ENCODE peak calls at places on chromosome 4, in six cellular contexts. One of them, this sample, is unnamed.

GRCh38 chr4:76250962-76251361 is 559 bp upstream of the FAM47E start:
- DNase-seq in ovary: no peak
- DNase-seq in NB4: no peak
- DNase-seq in psoas muscle: no peak
- DNase-seq in epithelial cell of esophagus: no peak
- DNase-seq in AG10803: no peak
- DNase-seq in this sample: no peak

GRCh38 chr4:101711590-101712255 is 78.8 kb upstream of the BANK1 start:
- DNase-seq in ovary: no peak
- DNase-seq in psoas muscle: no peak
- DNase-seq in NB4: no peak
- DNase-seq in AG10803: no peak
- DNase-seq in epithelial cell of esophagus: no peak
- DNase-seq in this sample: no peak

GRCh38 chr4:49000806-49001205 is 14.7 kb downstream of the CWH43 start:
- DNase-seq in psoas muscle: no peak
- DNase-seq in AG10803: no peak
- DNase-seq in NB4: no peak
- DNase-seq in ovary: no peak
- DNase-seq in epithelial cell of esophagus: peak; percentile 82
- DNase-seq in this sample: no peak

GRCh38 chr4:161466321-161466720 is 697.5 kb downstream of the FSTL5 start:
- DNase-seq in epithelial cell of esophagus: no peak
- DNase-seq in ovary: no peak
- DNase-seq in psoas muscle: no peak
- DNase-seq in AG10803: no peak
- DNase-seq in NB4: no peak
- DNase-seq in this sample: no peak

GRCh38 chr4:44869222-44869882 is 143.0 kb upstream of the GNPDA2 start:
- DNase-seq in psoas muscle: no peak
- DNase-seq in epithelial cell of esophagus: peak; percentile 3
- DNase-seq in ovary: no peak
- DNase-seq in AG10803: no peak
- DNase-seq in NB4: peak; percentile 12
- DNase-seq in this sample: no peak

GRCh38 chr4:12144051-12144450 is 715.4 kb upstream of the HS3ST1 start:
- DNase-seq in AG10803: no peak
- DNase-seq in psoas muscle: no peak
- DNase-seq in NB4: no peak
- DNase-seq in ovary: no peak
- DNase-seq in epithelial cell of esophagus: peak; percentile 41
- DNase-seq in this sample: no peak

GRCh38 chr4:188127157-188127874 is 11.9 kb upstream of the TRIML1 start:
- DNase-seq in AG10803: peak; percentile 43
- DNase-seq in ovary: no peak
- DNase-seq in psoas muscle: no peak
- DNase-seq in epithelial cell of esophagus: peak; percentile 93
- DNase-seq in NB4: no peak
- DNase-seq in this sample: peak; percentile 3

GRCh38 chr4:70356185-70356584 is 4.4 kb upstream of the SMR3A start:
- DNase-seq in psoas muscle: no peak
- DNase-seq in AG10803: no peak
- DNase-seq in NB4: no peak
- DNase-seq in ovary: no peak
- DNase-seq in epithelial cell of esophagus: peak; percentile 23
- DNase-seq in this sample: no peak

GRCh38 chr4:94032754-94033153 is 174.9 kb upstream of the SMARCAD1 start:
- DNase-seq in epithelial cell of esophagus: no peak
- DNase-seq in psoas muscle: no peak
- DNase-seq in ovary: no peak
- DNase-seq in NB4: no peak
- DNase-seq in AG10803: no peak
- DNase-seq in this sample: no peak

GRCh38 chr4:79022529-79022928 is 83.3 kb upstream of the PAQR3 start:
- DNase-seq in AG10803: no peak
- DNase-seq in psoas muscle: no peak
- DNase-seq in epithelial cell of esophagus: no peak
- DNase-seq in ovary: no peak
- DNase-seq in NB4: no peak
- DNase-seq in this sample: no peak

GRCh38 chr4:15027921-15028435 is 25.7 kb downstream of the CPEB2 start:
- DNase-seq in AG10803: peak; percentile 47
- DNase-seq in psoas muscle: no peak
- DNase-seq in NB4: no peak
- DNase-seq in epithelial cell of esophagus: no peak
- DNase-seq in ovary: no peak
- DNase-seq in this sample: no peak

GRCh38 chr4:144787365-144788263 is 141.7 kb downstream of the HHIP start:
- DNase-seq in ovary: no peak
- DNase-seq in psoas muscle: no peak
- DNase-seq in AG10803: peak; percentile 37
- DNase-seq in epithelial cell of esophagus: peak; percentile 50
- DNase-seq in NB4: peak; percentile 41
- DNase-seq in this sample: peak; percentile 54

GRCh38 chr4:156378053-156378665 is 424.5 kb upstream of the CTSO start:
- DNase-seq in NB4: peak; percentile 45
- DNase-seq in epithelial cell of esophagus: peak; percentile 53
- DNase-seq in psoas muscle: no peak
- DNase-seq in AG10803: no peak
- DNase-seq in ovary: peak; percentile 22
- DNase-seq in this sample: no peak

GRCh38 chr4:118783887-118784286 is 52.0 kb downstream of the SEC24D start:
- DNase-seq in epithelial cell of esophagus: peak; percentile 66
- DNase-seq in psoas muscle: peak; percentile 33
- DNase-seq in ovary: no peak
- DNase-seq in AG10803: peak; percentile 43
- DNase-seq in NB4: no peak
- DNase-seq in this sample: no peak

GRCh38 chr4:61194601-61195000 is 5.5 kb upstream of the ADGRL3 start:
- DNase-seq in ovary: no peak
- DNase-seq in epithelial cell of esophagus: no peak
- DNase-seq in AG10803: no peak
- DNase-seq in psoas muscle: no peak
- DNase-seq in NB4: no peak
- DNase-seq in this sample: no peak

GRCh38 chr4:109912706-109913621 is at the start of gene EGF:
- DNase-seq in NB4: no peak
- DNase-seq in psoas muscle: no peak
- DNase-seq in epithelial cell of esophagus: peak; percentile 43
- DNase-seq in ovary: no peak
- DNase-seq in AG10803: peak; percentile 26
- DNase-seq in this sample: peak; percentile 51
- H3K4me3 ChIP-seq in NB4: no peak within 1 kb of the TSS
- H3K4me3 ChIP-seq in psoas muscle: peak within 1 kb of the TSS; percentile 80
- H3K4me3 ChIP-seq in epithelial cell of esophagus: no peak within 1 kb of the TSS
- H3K4me3 ChIP-seq in ovary: no peak within 1 kb of the TSS
- H3K4me3 ChIP-seq in AG10803: no peak within 1 kb of the TSS
- H3K4me3 ChIP-seq in this sample: peak within 1 kb of the TSS; percentile 4

GRCh38 chr4:115331241-115331640 is 217.8 kb upstream of the NDST4 start:
- DNase-seq in epithelial cell of esophagus: no peak
- DNase-seq in NB4: no peak
- DNase-seq in ovary: no peak
- DNase-seq in psoas muscle: no peak
- DNase-seq in AG10803: no peak
- DNase-seq in this sample: no peak
- H3K4me3 ChIP-seq in epithelial cell of esophagus: no peak overlapping the region
- H3K4me3 ChIP-seq in NB4: no peak overlapping the region
- H3K4me3 ChIP-seq in ovary: no peak overlapping the region
- H3K4me3 ChIP-seq in psoas muscle: no peak overlapping the region
- H3K4me3 ChIP-seq in AG10803: no peak overlapping the region
- H3K4me3 ChIP-seq in this sample: no peak overlapping the region

GRCh38 chr4:120865985-120866384 is 56.5 kb downstream of the PRDM5 start:
- DNase-seq in ovary: no peak
- DNase-seq in AG10803: peak; percentile 27
- DNase-seq in epithelial cell of esophagus: peak; percentile 67
- DNase-seq in psoas muscle: no peak
- DNase-seq in NB4: no peak
- DNase-seq in this sample: no peak
- H3K4me3 ChIP-seq in ovary: no peak overlapping the region
- H3K4me3 ChIP-seq in AG10803: no peak overlapping the region
- H3K4me3 ChIP-seq in epithelial cell of esophagus: no peak overlapping the region
- H3K4me3 ChIP-seq in psoas muscle: no peak overlapping the region
- H3K4me3 ChIP-seq in NB4: no peak overlapping the region
- H3K4me3 ChIP-seq in this sample: no peak overlapping the region

GRCh38 chr4:88452941-88453340 is 4.0 kb upstream of the HERC5 start:
- DNase-seq in AG10803: no peak
- DNase-seq in NB4: no peak
- DNase-seq in psoas muscle: no peak
- DNase-seq in ovary: no peak
- DNase-seq in epithelial cell of esophagus: no peak
- DNase-seq in this sample: no peak

GRCh38 chr4:88457307-88458090 is 580 bp downstream of the HERC5 start:
- DNase-seq in AG10803: peak; percentile 2
- DNase-seq in NB4: peak; percentile 68
- DNase-seq in psoas muscle: peak; percentile 57
- DNase-seq in epithelial cell of esophagus: peak; percentile 37
- DNase-seq in ovary: peak; percentile 61
- DNase-seq in this sample: peak; percentile 12

GRCh38 chr4:88456757-88457306 is at the start of gene HERC5:
- DNase-seq in AG10803: peak; percentile 76
- DNase-seq in psoas muscle: peak; percentile 91
- DNase-seq in ovary: peak; percentile 96
- DNase-seq in epithelial cell of esophagus: peak; percentile 89
- DNase-seq in NB4: peak; percentile 92
- DNase-seq in this sample: peak; percentile 87

DNA sequence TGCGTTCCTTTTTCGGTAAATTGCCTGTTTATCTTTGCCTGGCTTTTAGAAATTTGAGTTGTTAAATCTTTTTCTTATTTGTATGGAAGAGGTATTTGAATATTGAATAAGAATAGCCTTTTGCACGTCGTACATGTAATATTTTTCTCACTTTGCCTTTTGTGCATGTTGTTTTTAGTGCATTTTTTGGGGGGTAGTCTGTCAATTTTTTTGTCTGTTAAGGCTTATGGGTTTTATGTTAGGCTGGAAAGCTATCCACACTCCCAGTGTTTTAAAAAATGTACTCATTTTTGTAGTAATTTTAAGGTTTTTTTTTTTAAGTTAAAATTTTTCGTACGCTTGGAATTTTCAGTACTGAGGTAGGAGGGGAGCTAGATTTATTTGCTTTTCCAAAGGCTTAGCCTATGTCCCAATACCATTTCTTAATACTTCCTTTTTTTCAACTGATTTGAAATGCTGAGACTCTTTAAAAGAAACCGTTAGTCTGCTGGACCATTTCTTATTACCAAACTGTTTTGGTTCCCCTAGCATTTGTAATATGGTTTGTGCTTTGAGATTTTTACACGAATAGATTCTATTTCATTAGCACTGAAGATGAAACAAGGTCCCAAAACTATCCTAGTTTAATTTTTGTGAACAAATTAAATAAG is 1.3 kb downstream of the HERC5 start:
- DNase-seq in NB4: peak; percentile 63
- DNase-seq in AG10803: no peak
- DNase-seq in psoas muscle: no peak
- DNase-seq in epithelial cell of esophagus: no peak
- DNase-seq in ovary: no peak
- DNase-seq in this sample: peak; percentile 17
- H3K4me3 ChIP-seq in NB4: peak overlapping the region; percentile 72
- H3K4me3 ChIP-seq in AG10803: no peak overlapping the region
- H3K4me3 ChIP-seq in psoas muscle: peak overlapping the region; percentile 82
- H3K4me3 ChIP-seq in epithelial cell of esophagus: no peak overlapping the region
- H3K4me3 ChIP-seq in ovary: peak overlapping the region; percentile 92
- H3K4me3 ChIP-seq in this sample: no peak overlapping the region

DNA sequence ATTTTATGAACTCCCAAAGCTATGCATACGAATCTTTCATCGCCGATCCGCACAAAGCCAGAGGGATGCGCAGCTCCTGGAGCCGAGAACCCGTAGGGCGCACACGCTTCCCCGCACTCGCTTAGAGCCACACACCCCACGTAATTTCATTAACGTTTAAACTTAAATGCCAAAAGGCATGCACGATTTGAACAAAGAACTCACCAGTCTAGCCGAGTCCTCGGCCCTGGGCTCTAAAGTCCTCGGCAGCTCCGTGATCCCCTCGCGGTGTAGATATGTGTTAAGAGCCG is 2.4 kb upstream of the FAT1 start:
- DNase-seq in epithelial cell of esophagus: no peak
- DNase-seq in psoas muscle: no peak
- DNase-seq in AG10803: no peak
- DNase-seq in NB4: no peak
- DNase-seq in ovary: no peak
- DNase-seq in this sample: no peak
- H3K4me3 ChIP-seq in epithelial cell of esophagus: peak overlapping the region; percentile 99
- H3K4me3 ChIP-seq in psoas muscle: peak overlapping the region; percentile 77
- H3K4me3 ChIP-seq in AG10803: peak overlapping the region; percentile 96
- H3K4me3 ChIP-seq in NB4: no peak overlapping the region
- H3K4me3 ChIP-seq in ovary: peak overlapping the region; percentile 82
- H3K4me3 ChIP-seq in this sample: peak overlapping the region; percentile 97

GRCh38 chr4:87848622-87849351 is 16.0 kb downstream of the MEPE start:
- DNase-seq in psoas muscle: no peak
- DNase-seq in ovary: peak; percentile 53
- DNase-seq in AG10803: peak; percentile 72
- DNase-seq in epithelial cell of esophagus: peak; percentile 72
- DNase-seq in NB4: peak; percentile 81
- DNase-seq in this sample: peak; percentile 41
- H3K4me3 ChIP-seq in psoas muscle: peak overlapping the region; percentile 26
- H3K4me3 ChIP-seq in ovary: peak overlapping the region; percentile 18
- H3K4me3 ChIP-seq in AG10803: peak overlapping the region; percentile 46
- H3K4me3 ChIP-seq in epithelial cell of esophagus: no peak overlapping the region
- H3K4me3 ChIP-seq in NB4: peak overlapping the region; percentile 32
- H3K4me3 ChIP-seq in this sample: peak overlapping the region; percentile 24

DNA sequence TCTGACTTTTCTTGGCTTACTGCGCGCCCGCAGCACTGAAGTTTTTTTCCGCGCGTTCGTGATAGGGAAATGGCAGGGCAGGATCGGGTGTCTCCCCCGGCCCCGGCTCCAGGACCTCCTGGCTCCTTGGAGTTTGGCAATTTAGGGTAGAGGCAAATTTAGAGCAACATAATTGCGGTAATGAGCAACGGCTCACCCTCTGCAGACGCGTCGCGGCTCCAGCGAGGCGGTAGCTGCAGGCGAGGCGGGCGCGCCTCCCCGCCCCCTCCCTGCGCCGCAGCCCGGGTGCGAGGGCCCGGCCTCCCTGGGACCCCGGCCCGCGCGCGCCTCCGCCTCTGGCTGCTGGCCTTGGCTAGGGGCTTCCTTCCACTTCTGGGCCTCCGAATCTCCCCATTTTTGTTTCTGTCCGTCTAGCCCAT is 6.2 kb downstream of the MSX1 start:
- DNase-seq in epithelial cell of esophagus: no peak
- DNase-seq in NB4: no peak
- DNase-seq in AG10803: no peak
- DNase-seq in ovary: no peak
- DNase-seq in psoas muscle: no peak
- DNase-seq in this sample: no peak
- H3K4me3 ChIP-seq in epithelial cell of esophagus: no peak overlapping the region
- H3K4me3 ChIP-seq in NB4: no peak overlapping the region
- H3K4me3 ChIP-seq in AG10803: peak overlapping the region; percentile 53
- H3K4me3 ChIP-seq in ovary: peak overlapping the region; percentile 2
- H3K4me3 ChIP-seq in psoas muscle: peak overlapping the region; percentile 49
- H3K4me3 ChIP-seq in this sample: peak overlapping the region; percentile 34